ENCODE peak calls at places on chromosomes 13 and 19, in six cellular contexts. N is neuronal stem cell, Q is mesenchymal stem cell, Z is mesendoderm, G is H9, I is H1. X is an unnamed sample.

GRCh38 chr13:113561417-113562084 is 23.0 kb upstream of the TFDP1 start:
- DNase-seq in N (no peak), Z (no peak), G (no peak), Q (no peak), I (no peak), X (no peak)

GRCh38 chr13:50910483-50910805 is 853 bp downstream of the RNASEH2B start:
- DNase-seq in G (peak; percentile 61), I (no peak), Z (peak; percentile 71), N (peak; percentile 29), Q (peak; percentile 63), X (peak; percentile 42)

GRCh38 chr13:66264976-66265375 is 965.2 kb downstream of the PCDH9 start:
- DNase-seq in G (no peak), Z (no peak), N (no peak), Q (no peak), I (no peak), X (peak; percentile 1)

GRCh38 chr19:43524922-43525835 is 1.8 kb downstream of the ETHE1 start:
- DNase-seq in I (no peak), G (peak; percentile 64), Q (peak; percentile 50), Z (peak; percentile 55), N (no peak), X (peak; percentile 32)

GRCh38 chr13:41050041-41050440 is 11.3 kb upstream of the WBP4 start:
- DNase-seq in G (no peak), N (no peak), Z (no peak), Q (no peak), I (no peak), X (no peak)

GRCh38 chr13:33686772-33687480 is 131.0 kb upstream of the RFC3 start:
- DNase-seq in Q (no peak), I (no peak), Z (peak; percentile 39), G (no peak), N (no peak), X (no peak)

GRCh38 chr13:51361111-51361510 is 21.6 kb downstream of the SERPINE3 start:
- DNase-seq in N (no peak), G (no peak), Q (no peak), I (no peak), Z (no peak), X (no peak)

GRCh38 chr19:40363128-40363527 is 14.6 kb downstream of the PLD3 start:
- DNase-seq in I (no peak), G (no peak), N (no peak), Q (no peak), Z (no peak), X (no peak)

GRCh38 chr19:1310853-1311180 is 25.1 kb downstream of the EFNA2 start:
- DNase-seq in I (no peak), N (no peak), Z (no peak), G (no peak), Q (no peak), X (no peak)

GRCh38 chr13:114118763-114119123 is 13.7 kb downstream of the RASA3 start:
- DNase-seq in N (no peak), G (no peak), Q (peak; percentile 86), I (no peak), Z (no peak), X (peak; percentile 74)

GRCh38 chr13:99435116-99435515 is 66.2 kb upstream of the TM9SF2 start:
- DNase-seq in Q (no peak), N (no peak), G (no peak), I (no peak), Z (no peak), X (no peak)

GRCh38 chr13:41905600-41906254 is 55.2 kb downstream of the VWA8 start:
- DNase-seq in G (no peak), Q (peak; percentile 52), I (no peak), Z (peak; percentile 60), N (no peak), X (peak; percentile 48)

GRCh38 chr13:97856001-97856675 is 97.3 kb upstream of the IPO5 start:
- DNase-seq in G (no peak), Z (peak; percentile 21), Q (no peak), I (no peak), N (peak; percentile 14), X (no peak)

DNA sequence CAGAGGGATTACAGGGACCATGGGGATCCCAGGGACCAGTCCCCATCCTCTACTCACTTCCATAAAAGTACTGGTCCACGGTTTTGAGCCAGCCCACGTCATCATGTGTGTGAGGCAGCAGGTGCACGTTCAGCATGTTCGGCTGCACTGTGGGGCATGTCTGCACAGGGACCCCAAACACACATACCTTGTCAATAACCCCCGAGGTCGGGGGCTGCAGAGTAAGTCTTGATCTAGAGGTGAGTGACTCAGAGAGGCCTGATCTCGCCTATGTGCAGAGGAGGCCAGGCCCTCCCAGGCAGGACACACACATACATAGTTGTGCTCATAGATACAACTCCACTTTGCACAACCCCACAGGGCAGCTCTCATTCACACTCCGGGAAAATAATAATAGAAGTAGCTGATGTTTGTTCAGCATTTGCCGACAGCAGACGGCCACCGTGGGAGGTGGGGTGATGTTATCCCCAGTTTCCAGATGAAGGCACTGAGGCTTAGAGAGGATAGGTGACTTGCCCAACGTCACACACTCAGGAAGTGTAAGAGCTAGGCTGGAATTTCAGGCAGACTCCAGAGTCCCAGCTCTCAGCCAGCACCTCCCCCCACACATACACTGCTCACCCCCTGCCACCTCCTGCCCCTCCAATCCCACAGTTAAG is 767 bp downstream of the MAN2B1 start:
- DNase-seq in Q (no peak), Z (peak; percentile 25), G (no peak), N (no peak), I (no peak), X (peak; percentile 10)
- H4K8ac ChIP-seq in Q (peak overlapping the region; percentile 73), Z (no peak overlapping the region), G (no peak overlapping the region), N (peak overlapping the region; percentile 29), I (peak overlapping the region; percentile 82), X (peak overlapping the region; percentile 87)

DNA sequence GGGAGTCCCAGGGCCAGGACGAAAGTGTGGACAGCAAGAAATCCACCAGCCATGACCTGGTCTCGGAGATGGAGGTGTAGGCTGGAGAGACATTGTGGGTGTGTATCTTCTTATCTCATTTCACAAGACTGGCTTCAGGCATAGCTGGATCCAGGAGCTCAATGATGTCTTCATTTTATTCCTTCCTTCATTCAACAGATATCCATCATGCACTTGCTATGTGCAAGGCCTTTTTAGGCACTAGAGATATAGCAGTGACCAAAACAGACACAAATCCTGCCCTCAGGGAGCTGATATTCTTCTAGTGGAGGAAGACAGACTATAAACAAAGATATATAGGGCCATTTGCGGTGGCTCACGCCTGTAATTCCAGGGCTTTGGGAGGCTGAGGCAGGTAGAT is 7.4 kb upstream of the DHX34 start:
- DNase-seq in N (no peak), G (no peak), Q (no peak), I (no peak), Z (no peak), X (no peak)
- H2AK5ac ChIP-seq in N (no peak overlapping the region), G (no peak overlapping the region), Q (no peak overlapping the region), I (no peak overlapping the region), Z (no peak overlapping the region), X (no peak overlapping the region)

GRCh38 chr19:36420961-36421748 is 2.7 kb upstream of the ZFP82 start:
- DNase-seq in G (peak; percentile 31), Q (peak; percentile 28), Z (peak; percentile 63), I (no peak), N (peak; percentile 14), X (peak; percentile 27)

GRCh38 chr19:36418287-36419001 is at the start of gene ZFP82:
- DNase-seq in G (peak; percentile 91), Q (peak; percentile 84), N (peak; percentile 83), Z (peak; percentile 93), I (peak; percentile 62), X (peak; percentile 68)

GRCh38 chr19:36421749-36422481 is 3.5 kb upstream of the ZFP82 start:
- DNase-seq in Z (peak; percentile 71), N (no peak), I (no peak), Q (no peak), G (no peak), X (no peak)

GRCh38 chr19:36417752-36418286 is 625 bp downstream of the ZFP82 start:
- DNase-seq in Q (no peak), G (peak; percentile 44), I (no peak), N (no peak), Z (peak; percentile 56), X (no peak)
- H4K8ac ChIP-seq in Q (peak overlapping the region; percentile 90), G (no peak overlapping the region), I (peak overlapping the region; percentile 95), N (no peak overlapping the region), Z (no peak overlapping the region), X (peak overlapping the region; percentile 79)

DNA sequence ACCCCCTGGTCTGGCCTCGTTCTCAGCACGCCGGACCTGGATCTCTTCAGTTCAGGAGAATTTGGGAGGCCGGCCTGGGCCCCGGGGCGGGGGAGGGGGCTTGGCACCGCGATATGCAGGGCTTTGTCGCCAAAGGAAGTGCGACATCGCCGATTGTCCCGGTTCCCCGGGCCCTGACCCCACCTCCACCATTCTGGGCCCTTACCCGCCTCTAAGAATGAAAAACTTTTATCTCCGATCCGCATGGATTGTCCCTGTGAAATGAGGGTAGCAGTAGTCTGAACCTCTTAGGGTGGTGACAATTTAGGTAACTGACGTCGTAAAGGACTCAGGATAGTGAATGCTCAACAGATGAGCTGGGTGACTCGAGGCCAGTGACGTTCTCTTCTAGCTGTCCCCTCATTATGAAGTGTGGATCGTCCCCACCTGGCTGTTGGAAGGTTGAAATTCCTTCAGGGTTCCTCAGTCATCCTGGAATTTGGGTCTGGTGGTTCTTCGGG is 649 bp downstream of the DDA1 start:
- DNase-seq in G (no peak), N (no peak), I (no peak), Q (no peak), Z (no peak), X (no peak)
- H2AK5ac ChIP-seq in G (no peak overlapping the region), N (no peak overlapping the region), I (no peak overlapping the region), Q (peak overlapping the region; percentile 31), Z (no peak overlapping the region), X (peak overlapping the region; percentile 94)

GRCh38 chr19:3585301-3586123 is at the start of gene GIPC3:
- DNase-seq in I (no peak), G (no peak), Z (no peak), Q (no peak), N (no peak), X (no peak)

GRCh38 chr19:3589439-3589838 is 4.2 kb downstream of the GIPC3 start:
- DNase-seq in G (no peak), Z (no peak), N (no peak), I (no peak), Q (no peak), X (no peak)

GRCh38 chr19:3586707-3587346 is 1.5 kb downstream of the GIPC3 start:
- DNase-seq in N (no peak), G (no peak), Z (no peak), Q (no peak), I (no peak), X (no peak)

GRCh38 chr19:3589949-3590348 is 4.7 kb downstream of the GIPC3 start:
- DNase-seq in G (no peak), Q (no peak), Z (no peak), N (no peak), I (no peak), X (no peak)

GRCh38 chr19:3586124-3586626 is 897 bp downstream of the GIPC3 start:
- DNase-seq in I (no peak), Q (no peak), N (no peak), G (peak; percentile 65), Z (no peak), X (no peak)
- H4K8ac ChIP-seq in I (peak overlapping the region; percentile 57), Q (peak overlapping the region; percentile 93), N (no peak overlapping the region), G (no peak overlapping the region), Z (no peak overlapping the region), X (no peak overlapping the region)

GRCh38 chr19:12578641-12579040 is 27.4 kb upstream of the ZNF564 start:
- DNase-seq in Z (no peak), G (no peak), Q (no peak), N (no peak), I (no peak), X (no peak)

GRCh38 chr19:12580180-12580694 is 29.0 kb upstream of the ZNF564 start:
- DNase-seq in Z (no peak), N (no peak), G (no peak), I (no peak), Q (peak; percentile 61), X (peak; percentile 89)

GRCh38 chr19:12581100-12581499 is 29.5 kb downstream of the ZNF490 start:
- DNase-seq in I (no peak), N (no peak), Z (peak; percentile 26), Q (no peak), G (no peak), X (no peak)
- H2AK5ac ChIP-seq in I (no peak overlapping the region), N (no peak overlapping the region), Z (no peak overlapping the region), Q (no peak overlapping the region), G (no peak overlapping the region), X (no peak overlapping the region)

GRCh38 chr19:51366999-51367564 is 894 bp upstream of the ETFB start:
- DNase-seq in G (no peak), I (no peak), Z (no peak), Q (no peak), N (no peak), X (no peak)
- H4K8ac ChIP-seq in G (no peak overlapping the region), I (peak overlapping the region; percentile 63), Z (no peak overlapping the region), Q (peak overlapping the region; percentile 66), N (no peak overlapping the region), X (peak overlapping the region; percentile 64)